ENCODE peak calls at places on chromosomes 16 and 17, in nine cellular contexts. One of them, this sample, is unnamed.

GRCh38 chr17:40451420-40451819 is 8.2 kb downstream of the IGFBP4 start:
- DNase-seq in endodermal cell: no peak
- DNase-seq in astrocyte: peak; percentile 81
- DNase-seq in left lung: no peak
- DNase-seq in tibial nerve: peak; percentile 79
- DNase-seq in gastrocnemius medialis: no peak
- DNase-seq in hepatocyte: peak; percentile 84
- DNase-seq in mammary epithelial cell: no peak
- DNase-seq in lower lobe of right lung: no peak
- DNase-seq in this sample: peak; percentile 84

GRCh38 chr17:74759243-74759801 is 10.9 kb downstream of the NHERF1 start:
- DNase-seq in astrocyte: no peak
- DNase-seq in lower lobe of right lung: no peak
- DNase-seq in hepatocyte: no peak
- DNase-seq in endodermal cell: peak; percentile 73
- DNase-seq in tibial nerve: no peak
- DNase-seq in left lung: peak; percentile 72
- DNase-seq in gastrocnemius medialis: no peak
- DNase-seq in mammary epithelial cell: no peak
- DNase-seq in this sample: no peak

GRCh38 chr17:44738214-44738906 is 20.4 kb upstream of the ADAM11 start:
- DNase-seq in mammary epithelial cell: peak; percentile 26
- DNase-seq in left lung: no peak
- DNase-seq in hepatocyte: no peak
- DNase-seq in tibial nerve: no peak
- DNase-seq in endodermal cell: peak; percentile 56
- DNase-seq in gastrocnemius medialis: no peak
- DNase-seq in lower lobe of right lung: no peak
- DNase-seq in astrocyte: peak; percentile 13
- DNase-seq in this sample: no peak

GRCh38 chr17:65660947-65661346 is 99.5 kb upstream of the AXIN2 start:
- DNase-seq in left lung: no peak
- DNase-seq in hepatocyte: no peak
- DNase-seq in endodermal cell: no peak
- DNase-seq in tibial nerve: no peak
- DNase-seq in astrocyte: peak; percentile 36
- DNase-seq in gastrocnemius medialis: no peak
- DNase-seq in mammary epithelial cell: no peak
- DNase-seq in lower lobe of right lung: no peak
- DNase-seq in this sample: no peak

GRCh38 chr17:82859431-82860403 is 19.9 kb upstream of the ZNF750 start:
- DNase-seq in lower lobe of right lung: peak; percentile 83
- DNase-seq in astrocyte: peak; percentile 79
- DNase-seq in hepatocyte: peak; percentile 73
- DNase-seq in mammary epithelial cell: no peak
- DNase-seq in endodermal cell: peak; percentile 66
- DNase-seq in left lung: peak; percentile 86
- DNase-seq in tibial nerve: no peak
- DNase-seq in gastrocnemius medialis: no peak
- DNase-seq in this sample: no peak

GRCh38 chr16:70553645-70554044 is 30.0 kb downstream of the SF3B3 start:
- DNase-seq in tibial nerve: no peak
- DNase-seq in astrocyte: peak; percentile 77
- DNase-seq in left lung: no peak
- DNase-seq in mammary epithelial cell: peak; percentile 59
- DNase-seq in hepatocyte: no peak
- DNase-seq in endodermal cell: no peak
- DNase-seq in lower lobe of right lung: no peak
- DNase-seq in gastrocnemius medialis: no peak
- DNase-seq in this sample: no peak

GRCh38 chr17:38864636-38865398 is 5.0 kb upstream of the LASP1 start:
- DNase-seq in gastrocnemius medialis: no peak
- DNase-seq in hepatocyte: no peak
- DNase-seq in mammary epithelial cell: peak; percentile 62
- DNase-seq in astrocyte: no peak
- DNase-seq in lower lobe of right lung: no peak
- DNase-seq in tibial nerve: no peak
- DNase-seq in left lung: no peak
- DNase-seq in endodermal cell: peak; percentile 82
- DNase-seq in this sample: no peak

GRCh38 chr16:52090080-52090479 is 456.9 kb downstream of the TOX3 start:
- DNase-seq in hepatocyte: no peak
- DNase-seq in left lung: no peak
- DNase-seq in endodermal cell: no peak
- DNase-seq in astrocyte: peak; percentile 42
- DNase-seq in mammary epithelial cell: peak; percentile 66
- DNase-seq in gastrocnemius medialis: no peak
- DNase-seq in tibial nerve: no peak
- DNase-seq in lower lobe of right lung: no peak
- DNase-seq in this sample: no peak

GRCh38 chr17:57735707-57736106 is 9.4 kb downstream of the CCDC182 start:
- DNase-seq in endodermal cell: peak; percentile 88
- DNase-seq in tibial nerve: no peak
- DNase-seq in mammary epithelial cell: peak; percentile 14
- DNase-seq in gastrocnemius medialis: no peak
- DNase-seq in left lung: no peak
- DNase-seq in lower lobe of right lung: no peak
- DNase-seq in hepatocyte: no peak
- DNase-seq in astrocyte: no peak
- DNase-seq in this sample: no peak

GRCh38 chr17:27566673-27567562 is 64.1 kb upstream of the LGALS9 start:
- DNase-seq in gastrocnemius medialis: no peak
- DNase-seq in mammary epithelial cell: no peak
- DNase-seq in lower lobe of right lung: no peak
- DNase-seq in left lung: no peak
- DNase-seq in endodermal cell: no peak
- DNase-seq in hepatocyte: no peak
- DNase-seq in tibial nerve: no peak
- DNase-seq in astrocyte: no peak
- DNase-seq in this sample: no peak

GRCh38 chr16:76955629-76956028 is 235.4 kb upstream of the MON1B start:
- DNase-seq in endodermal cell: no peak
- DNase-seq in left lung: no peak
- DNase-seq in tibial nerve: no peak
- DNase-seq in lower lobe of right lung: no peak
- DNase-seq in hepatocyte: no peak
- DNase-seq in gastrocnemius medialis: no peak
- DNase-seq in mammary epithelial cell: peak; percentile 31
- DNase-seq in astrocyte: peak; percentile 23
- DNase-seq in this sample: no peak

GRCh38 chr17:6636616-6637457 is 3.7 kb downstream of the KIAA0753 start:
- DNase-seq in hepatocyte: no peak
- DNase-seq in mammary epithelial cell: no peak
- DNase-seq in left lung: peak; percentile 71
- DNase-seq in tibial nerve: no peak
- DNase-seq in lower lobe of right lung: no peak
- DNase-seq in endodermal cell: no peak
- DNase-seq in gastrocnemius medialis: no peak
- DNase-seq in astrocyte: no peak
- DNase-seq in this sample: no peak

GRCh38 chr16:66560107-66560506 is 6.1 kb upstream of the CMTM1 start:
- DNase-seq in astrocyte: no peak
- DNase-seq in lower lobe of right lung: no peak
- DNase-seq in endodermal cell: no peak
- DNase-seq in tibial nerve: no peak
- DNase-seq in left lung: no peak
- DNase-seq in gastrocnemius medialis: no peak
- DNase-seq in mammary epithelial cell: no peak
- DNase-seq in hepatocyte: no peak
- DNase-seq in this sample: no peak

DNA sequence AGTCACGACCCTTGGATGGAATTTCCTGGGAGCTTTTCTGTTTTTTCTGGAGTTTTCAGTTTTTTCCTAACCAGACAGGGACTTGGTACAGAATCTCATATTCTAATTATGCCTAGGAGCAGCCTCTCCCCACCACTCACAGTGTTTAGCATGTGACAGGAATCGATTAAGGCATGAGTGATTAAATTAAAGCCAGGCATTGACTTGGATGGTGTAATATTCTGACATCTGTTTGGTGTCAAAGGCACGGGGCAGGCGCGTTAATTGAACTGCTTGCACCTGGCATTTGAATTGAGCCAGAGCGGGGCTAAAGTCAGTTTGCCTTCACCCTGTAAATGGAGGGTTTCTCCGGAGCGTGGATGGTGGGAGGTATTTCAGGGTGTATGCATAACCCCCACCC is 11.9 kb downstream of the MAPT start:
- DNase-seq in left lung: no peak
- DNase-seq in gastrocnemius medialis: no peak
- DNase-seq in hepatocyte: no peak
- DNase-seq in lower lobe of right lung: no peak
- DNase-seq in astrocyte: no peak
- DNase-seq in endodermal cell: no peak
- DNase-seq in mammary epithelial cell: no peak
- DNase-seq in tibial nerve: no peak
- DNase-seq in this sample: no peak
- TF ChIP-seq CTCF in left lung: no peak
- TF ChIP-seq CTCF in gastrocnemius medialis: no peak
- TF ChIP-seq CTCF in hepatocyte: no peak
- TF ChIP-seq CTCF in lower lobe of right lung: no peak
- TF ChIP-seq CTCF in astrocyte: no peak
- TF ChIP-seq CTCF in endodermal cell: no peak
- TF ChIP-seq CTCF in mammary epithelial cell: no peak
- TF ChIP-seq CTCF in tibial nerve: no peak
- TF ChIP-seq CTCF in this sample: no peak

GRCh38 chr17:11997147-11997971 is at the start of gene ZNF18:
- DNase-seq in hepatocyte: peak; percentile 99
- DNase-seq in astrocyte: peak; percentile 82
- DNase-seq in left lung: peak; percentile 99
- DNase-seq in gastrocnemius medialis: peak; percentile 96
- DNase-seq in mammary epithelial cell: peak; percentile 91
- DNase-seq in tibial nerve: peak; percentile 91
- DNase-seq in endodermal cell: peak; percentile 99
- DNase-seq in lower lobe of right lung: peak; percentile 99
- DNase-seq in this sample: peak; percentile 98

GRCh38 chr17:11996722-11997146 is 541 bp downstream of the ZNF18 start:
- DNase-seq in endodermal cell: no peak
- DNase-seq in astrocyte: peak; percentile 34
- DNase-seq in tibial nerve: no peak
- DNase-seq in mammary epithelial cell: peak; percentile 54
- DNase-seq in gastrocnemius medialis: peak; percentile 19
- DNase-seq in left lung: no peak
- DNase-seq in hepatocyte: peak; percentile 49
- DNase-seq in lower lobe of right lung: no peak
- DNase-seq in this sample: no peak

GRCh38 chr17:11997972-11998233 is 628 bp upstream of the ZNF18 start:
- DNase-seq in astrocyte: no peak
- DNase-seq in endodermal cell: no peak
- DNase-seq in lower lobe of right lung: no peak
- DNase-seq in hepatocyte: no peak
- DNase-seq in mammary epithelial cell: no peak
- DNase-seq in gastrocnemius medialis: no peak
- DNase-seq in left lung: no peak
- DNase-seq in tibial nerve: no peak
- DNase-seq in this sample: no peak

DNA sequence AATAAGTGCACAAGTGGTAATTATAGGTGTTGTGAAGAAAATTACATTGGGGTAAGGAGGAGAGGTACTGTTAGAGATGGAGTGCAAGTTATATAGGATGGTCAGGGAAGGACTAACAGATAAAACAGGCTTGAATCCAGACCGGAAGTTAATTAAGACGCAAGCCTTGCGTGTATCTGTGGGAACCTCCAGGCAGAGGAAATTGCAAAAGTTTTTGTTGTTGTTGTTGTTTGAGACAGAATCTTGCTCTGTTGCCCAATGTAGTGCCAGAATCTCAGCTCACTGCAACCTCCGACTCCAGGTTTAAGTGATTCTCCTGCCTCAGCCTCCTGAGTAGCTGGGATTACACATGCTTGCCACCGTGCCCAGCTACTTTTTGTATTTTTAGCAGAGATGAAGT is 2.4 kb upstream of the ZNF18 start:
- DNase-seq in astrocyte: no peak
- DNase-seq in tibial nerve: no peak
- DNase-seq in lower lobe of right lung: no peak
- DNase-seq in mammary epithelial cell: no peak
- DNase-seq in left lung: no peak
- DNase-seq in endodermal cell: no peak
- DNase-seq in gastrocnemius medialis: no peak
- DNase-seq in hepatocyte: no peak
- DNase-seq in this sample: no peak
- H3K9me3 ChIP-seq in astrocyte: no peaks in the 10 kb centered on the region
- H3K9me3 ChIP-seq in tibial nerve: no peaks in the 10 kb centered on the region
- H3K9me3 ChIP-seq in lower lobe of right lung: no peaks in the 10 kb centered on the region
- H3K9me3 ChIP-seq in mammary epithelial cell: no peaks in the 10 kb centered on the region
- H3K9me3 ChIP-seq in left lung: no peaks in the 10 kb centered on the region
- H3K9me3 ChIP-seq in endodermal cell: no peaks in the 10 kb centered on the region
- H3K9me3 ChIP-seq in gastrocnemius medialis: no peaks in the 10 kb centered on the region
- H3K9me3 ChIP-seq in hepatocyte: no peaks in the 10 kb centered on the region
- H3K9me3 ChIP-seq in this sample: no peaks in the 10 kb centered on the region

DNA sequence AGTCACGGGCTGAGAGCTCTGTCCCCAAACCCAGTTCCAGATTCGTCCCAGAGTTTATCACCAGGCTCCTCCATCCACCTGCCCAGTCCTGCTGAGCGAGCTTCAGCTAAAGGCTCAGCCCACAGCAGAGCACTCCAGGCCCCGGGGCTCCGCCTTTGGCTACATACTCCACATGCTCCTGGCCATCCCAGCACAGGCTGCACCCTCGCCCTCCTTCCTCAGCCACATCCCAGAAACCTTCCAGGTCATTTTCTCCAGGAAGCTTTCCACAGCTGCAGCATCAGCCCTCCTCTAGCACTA is 4.7 kb upstream of the CD2BP2 start:
- DNase-seq in tibial nerve: no peak
- DNase-seq in left lung: no peak
- DNase-seq in endodermal cell: peak; percentile 45
- DNase-seq in hepatocyte: no peak
- DNase-seq in gastrocnemius medialis: no peak
- DNase-seq in lower lobe of right lung: no peak
- DNase-seq in astrocyte: no peak
- DNase-seq in mammary epithelial cell: no peak
- DNase-seq in this sample: no peak
- H3K36me3 ChIP-seq in tibial nerve: peaks cover 77% of the 10 kb centered on the region
- H3K36me3 ChIP-seq in left lung: peaks cover 81% of the 10 kb centered on the region
- H3K36me3 ChIP-seq in endodermal cell: peaks cover 34% of the 10 kb centered on the region
- H3K36me3 ChIP-seq in hepatocyte: no peaks in the 10 kb centered on the region
- H3K36me3 ChIP-seq in gastrocnemius medialis: peaks cover 60% of the 10 kb centered on the region
- H3K36me3 ChIP-seq in lower lobe of right lung: peaks cover 70% of the 10 kb centered on the region
- H3K36me3 ChIP-seq in astrocyte: peaks cover 20% of the 10 kb centered on the region
- H3K36me3 ChIP-seq in mammary epithelial cell: peaks cover 11% of the 10 kb centered on the region
- H3K36me3 ChIP-seq in this sample: peaks cover 76% of the 10 kb centered on the region

DNA sequence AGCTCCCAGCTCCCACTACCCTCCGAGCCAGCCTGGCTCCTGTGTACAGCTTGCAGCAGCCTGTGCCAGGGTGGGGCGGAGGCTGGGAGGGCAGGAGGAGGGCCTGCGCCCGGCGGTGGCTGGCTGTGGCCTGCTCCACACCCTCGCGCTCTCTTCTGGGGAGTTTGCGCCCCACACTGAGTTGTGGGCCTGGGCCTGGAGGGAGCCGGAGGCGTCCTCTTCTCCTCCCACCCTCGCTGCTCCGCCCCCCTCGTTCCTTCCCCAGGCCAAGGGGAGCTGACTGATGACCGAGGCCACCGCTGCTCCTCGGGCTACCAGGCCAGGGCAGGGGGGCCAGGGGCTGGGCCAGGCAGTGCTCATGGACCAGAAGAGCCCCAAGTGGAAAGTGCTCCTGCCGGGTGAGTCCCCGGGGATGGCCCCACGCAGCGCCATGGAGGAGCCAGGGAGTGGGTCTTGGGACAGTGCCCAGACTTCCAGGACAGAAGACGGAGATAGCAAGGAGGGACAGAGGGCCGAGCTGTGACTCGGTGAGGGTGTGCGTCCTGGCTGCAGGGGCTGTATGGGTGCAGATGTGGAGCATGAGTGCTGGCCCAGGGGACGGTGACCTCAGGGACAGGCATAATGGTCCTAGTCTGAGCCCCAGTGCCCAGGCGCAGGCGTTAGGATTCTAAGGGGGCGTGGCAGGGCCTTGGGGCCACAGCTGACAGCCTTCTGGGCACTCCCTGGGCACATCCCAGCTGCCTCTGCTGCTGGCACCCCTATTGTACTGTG is 242.1 kb upstream of the GSE1 start:
- DNase-seq in endodermal cell: no peak
- DNase-seq in left lung: peak; percentile 87
- DNase-seq in hepatocyte: no peak
- DNase-seq in gastrocnemius medialis: no peak
- DNase-seq in mammary epithelial cell: peak; percentile 54
- DNase-seq in lower lobe of right lung: peak; percentile 77
- DNase-seq in tibial nerve: peak; percentile 46
- DNase-seq in astrocyte: no peak
- DNase-seq in this sample: peak; percentile 44
- TF ChIP-seq CTCF in endodermal cell: no peak
- TF ChIP-seq CTCF in left lung: no peak
- TF ChIP-seq CTCF in hepatocyte: no peak
- TF ChIP-seq CTCF in gastrocnemius medialis: no peak
- TF ChIP-seq CTCF in mammary epithelial cell: no peak
- TF ChIP-seq CTCF in lower lobe of right lung: no peak
- TF ChIP-seq CTCF in tibial nerve: no peak
- TF ChIP-seq CTCF in astrocyte: no peak
- TF ChIP-seq CTCF in this sample: no peak

This sample was measured in heart right ventricle.